ENCODE peak calls at places on chromosomes 3 and 15, in seven cellular contexts. T is PC-9, W is hepatocyte, B is PC-3, R is fibroblast of lung, O is DND-41, M is mesenchymal stem cell. G is an unnamed sample.

GRCh38 chr3:194282436-194283122 is 68.5 kb downstream of the CPN2 start:
- DNase-seq in O (no peak), T (no peak), M (no peak), W (no peak), B (no peak), R (no peak), G (no peak)

GRCh38 chr15:41490355-41490754 is 3.3 kb upstream of the ITPKA start:
- DNase-seq in B (peak; percentile 94), O (peak; percentile 34), M (peak; percentile 98), W (peak; percentile 71), R (peak; percentile 98), T (no peak), G (no peak)

GRCh38 chr15:65334586-65335231 is 30.2 kb downstream of the RNU5B-1 start:
- DNase-seq in M (peak; percentile 61), R (no peak), B (no peak), T (peak; percentile 20), W (no peak), O (no peak), G (no peak)

GRCh38 chr3:152538518-152538917 is 269.8 kb downstream of the MBNL1 start:
- DNase-seq in M (no peak), B (no peak), O (no peak), W (no peak), T (no peak), R (no peak), G (no peak)

GRCh38 chr3:44962606-44963393 is 13.2 kb downstream of the ZDHHC3 start:
- DNase-seq in B (peak; percentile 80), O (no peak), T (no peak), W (no peak), M (peak; percentile 41), R (peak; percentile 33), G (no peak)

GRCh38 chr3:23068016-23068728 is 135.0 kb upstream of the UBE2E2 start:
- DNase-seq in T (no peak), R (no peak), B (no peak), W (no peak), O (no peak), M (no peak), G (peak; percentile 12)

GRCh38 chr3:20060924-20061323 is 20.7 kb downstream of the KAT2B start:
- DNase-seq in B (peak; percentile 23), O (no peak), T (no peak), M (peak; percentile 62), R (peak; percentile 46), W (no peak), G (no peak)

GRCh38 chr3:2536575-2536974 is 437.9 kb downstream of the CNTN4 start:
- DNase-seq in T (no peak), O (no peak), B (no peak), W (no peak), R (no peak), M (no peak), G (no peak)

GRCh38 chr3:13716540-13717221 is 163.2 kb downstream of the WNT7A start:
- DNase-seq in O (no peak), T (no peak), M (no peak), W (no peak), B (no peak), R (no peak), G (no peak)

GRCh38 chr3:172129534-172129867 is 90.1 kb downstream of the FNDC3B start:
- DNase-seq in R (no peak), W (no peak), O (no peak), T (no peak), B (no peak), M (peak; percentile 93), G (no peak)

GRCh38 chr3:172131746-172132145 is 92.4 kb downstream of the FNDC3B start:
- DNase-seq in T (no peak), B (no peak), R (no peak), M (no peak), W (no peak), O (no peak), G (no peak)

GRCh38 chr3:172127929-172128580 is 88.7 kb downstream of the FNDC3B start:
- DNase-seq in T (no peak), W (no peak), R (no peak), M (peak; percentile 40), B (no peak), O (no peak), G (no peak)

GRCh38 chr3:172128852-172129251 is 89.5 kb downstream of the FNDC3B start:
- DNase-seq in B (no peak), T (no peak), R (no peak), O (no peak), M (no peak), W (no peak), G (no peak)

DNA sequence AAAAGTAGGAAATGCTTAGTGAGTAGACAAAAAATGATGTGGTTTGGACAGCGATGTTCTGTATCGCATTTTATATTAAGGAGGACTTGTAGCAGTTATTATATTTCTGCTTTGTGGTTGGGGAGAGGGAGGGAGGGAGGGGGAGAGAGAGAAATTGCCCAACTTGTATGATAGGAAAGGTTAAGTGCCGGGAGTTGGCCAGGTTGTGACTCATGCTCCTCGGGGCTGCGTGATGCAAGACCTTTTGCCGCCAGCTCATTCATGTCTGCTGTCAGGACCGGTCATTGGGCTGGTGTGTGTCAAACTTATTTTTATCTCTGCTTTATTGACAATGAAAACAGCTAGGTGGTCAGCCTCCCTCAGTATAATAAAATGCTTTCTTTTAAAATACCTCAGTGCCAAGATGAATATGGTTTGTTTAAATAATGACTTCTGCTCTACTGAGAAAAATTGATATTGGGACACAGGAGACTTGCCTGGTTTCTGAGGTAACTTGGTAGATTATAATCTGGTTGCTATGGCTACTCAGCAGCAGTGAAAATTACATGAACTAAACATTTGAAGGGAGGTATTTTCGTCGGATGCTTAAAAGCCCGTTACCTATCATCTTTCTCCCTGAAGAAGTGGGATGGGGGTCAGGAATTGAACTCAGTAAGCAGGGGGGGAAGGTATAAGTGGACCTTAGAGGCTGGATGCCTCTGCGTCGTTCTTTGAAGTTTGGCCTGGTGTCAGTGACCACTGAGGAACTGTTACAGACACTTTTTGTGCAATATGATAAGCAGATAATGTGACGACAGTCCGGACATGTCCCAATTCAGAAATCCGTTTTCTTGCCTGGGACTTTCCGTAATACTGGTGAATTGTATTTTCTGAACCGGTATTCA is 90.7 kb downstream of the FNDC3B start:
- DNase-seq in T (peak; percentile 95), M (peak; percentile 98), R (peak; percentile 100), O (no peak), B (peak; percentile 98), W (peak; percentile 92), G (no peak)
- H3K4me2 ChIP-seq in T (peak overlapping the region; percentile 66), M (no peak overlapping the region), R (peak overlapping the region; percentile 55), O (no peak overlapping the region), B (peak overlapping the region; percentile 78), W (peak overlapping the region; percentile 23), G (no peak overlapping the region)

GRCh38 chr3:196754215-196754937 is 14.7 kb downstream of the PAK2 start:
- DNase-seq in R (no peak), B (no peak), W (peak; percentile 62), O (no peak), M (peak; percentile 35), T (no peak), G (no peak)
- H3K4me3 ChIP-seq in R (no peak overlapping the region), B (no peak overlapping the region), W (no peak overlapping the region), O (no peak overlapping the region), M (no peak overlapping the region), T (no peak overlapping the region), G (no peak overlapping the region)

GRCh38 chr3:187952849-187953248 is 201.1 kb upstream of the LPP start:
- DNase-seq in O (no peak), B (peak; percentile 25), R (peak; percentile 32), M (no peak), W (no peak), T (peak; percentile 30), G (no peak)
- H3K4me1 ChIP-seq in O (peaks cover 7% of the 10 kb centered on the region), B (peaks cover 6% of the 10 kb centered on the region), R (peaks cover 15% of the 10 kb centered on the region), M (peaks cover 10% of the 10 kb centered on the region), W (peaks cover 14% of the 10 kb centered on the region), T (peaks cover 71% of the 10 kb centered on the region), G (peaks cover 100% of the 10 kb centered on the region)

DNA sequence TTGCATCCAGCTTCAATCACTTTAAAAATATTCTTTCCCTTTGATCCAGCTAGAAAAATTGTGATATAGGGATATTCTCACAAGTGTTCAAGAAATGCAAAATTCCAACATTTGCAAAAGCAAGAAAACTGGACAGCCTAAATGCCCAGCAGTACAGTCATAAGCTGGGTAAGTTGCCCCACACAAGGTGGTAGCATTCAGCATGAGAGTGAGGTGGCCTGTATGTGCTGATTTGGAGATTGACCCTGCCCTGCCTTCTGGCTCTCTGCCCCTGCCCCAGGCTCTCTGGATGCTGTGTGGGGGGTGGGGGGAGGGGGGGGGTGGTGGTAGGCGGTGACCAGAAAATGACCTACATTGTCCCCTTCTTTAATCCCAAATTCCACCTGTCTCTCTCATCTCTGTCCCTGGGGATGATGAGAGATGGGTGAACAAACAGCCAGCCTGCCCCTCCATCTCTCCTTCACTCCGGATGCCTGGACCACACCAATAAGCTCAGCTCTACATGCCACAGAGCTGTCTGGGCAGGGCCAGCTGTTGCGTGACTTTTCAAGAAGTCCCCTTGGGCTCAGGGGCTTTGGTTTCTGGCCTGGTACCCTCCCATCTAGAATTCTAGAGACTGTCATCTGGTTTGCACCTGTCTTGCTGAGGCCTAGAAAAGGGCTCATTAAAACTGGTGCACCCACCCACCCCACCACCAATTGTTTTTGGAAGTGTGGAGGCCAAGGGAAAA is 42.2 kb downstream of the SLC28A1 start:
- DNase-seq in O (no peak), T (no peak), B (peak; percentile 61), R (no peak), W (no peak), M (no peak), G (no peak)
- H3K4me2 ChIP-seq in O (no peak overlapping the region), T (peak overlapping the region; percentile 34), B (no peak overlapping the region), R (no peak overlapping the region), W (no peak overlapping the region), M (no peak overlapping the region), G (no peak overlapping the region)

GRCh38 chr3:182740710-182741109 is 52.6 kb upstream of the ATP11B start:
- DNase-seq in B (peak; percentile 87), T (peak; percentile 83), R (peak; percentile 4), W (peak; percentile 66), O (no peak), M (no peak), G (no peak)
- H3K4me3 ChIP-seq in B (no peak overlapping the region), T (peak overlapping the region; percentile 47), R (no peak overlapping the region), W (no peak overlapping the region), O (no peak overlapping the region), M (no peak overlapping the region), G (no peak overlapping the region)